ENCODE peak calls at places on chromosomes 5 and 9, in five cellular contexts. M is fibroblast of lung, J is GM06990, X is MCF 10A, A is B cell. K is an unnamed sample.

GRCh38 chr9:128840524-128840923 is 10.9 kb upstream of the SPOUT1 start:
- DNase-seq in M (no peak), J (no peak), X (no peak), A (no peak), K (no peak)

GRCh38 chr9:19994296-19994695 is 205.5 kb upstream of the SLC24A2 start:
- DNase-seq in M (peak; percentile 26), J (no peak), X (peak; percentile 68), A (no peak), K (no peak)

GRCh38 chr5:176851871-176852270 is 41.5 kb downstream of the UNC5A start:
- DNase-seq in M (no peak), J (no peak), X (no peak), A (no peak), K (no peak)

GRCh38 chr9:14813336-14814020 is 90.9 kb upstream of the CER1 start:
- DNase-seq in M (peak; percentile 21), J (no peak), X (no peak), A (no peak), K (no peak)

GRCh38 chr9:84947412-84947972 is 278.0 kb downstream of the NTRK2 start:
- DNase-seq in M (no peak), J (no peak), X (peak; percentile 91), A (no peak), K (no peak)

GRCh38 chr5:155753943-155754581 is 572.9 kb upstream of the SGCD start:
- DNase-seq in M (no peak), J (no peak), X (no peak), A (no peak), K (no peak)

GRCh38 chr9:89621676-89622075 is 16.9 kb downstream of the GADD45G start:
- DNase-seq in M (no peak), J (no peak), X (no peak), A (no peak), K (no peak)

GRCh38 chr5:132886064-132886823 is 12.8 kb downstream of the LEAP2 start:
- DNase-seq in M (no peak), J (no peak), X (no peak), A (no peak), K (no peak)

GRCh38 chr9:13410566-13411031 is 131.1 kb upstream of the MPDZ start:
- DNase-seq in M (no peak), J (no peak), X (peak; percentile 83), A (no peak), K (no peak)

GRCh38 chr9:125397736-125398135 is 136.1 kb downstream of the GAPVD1 start:
- DNase-seq in M (no peak), J (no peak), X (no peak), A (no peak), K (no peak)

GRCh38 chr9:129208191-129209091 is 30.4 kb upstream of the IER5L start:
- DNase-seq in M (no peak), J (no peak), X (peak; percentile 41), A (no peak), K (no peak)

GRCh38 chr5:96235008-96235910 is 197.8 kb downstream of the PCSK1 start:
- DNase-seq in M (peak; percentile 70), J (no peak), X (no peak), A (no peak), K (no peak)

GRCh38 chr9:37988041-37988440 is 81.0 kb downstream of the SHB start:
- DNase-seq in M (no peak), J (no peak), X (no peak), A (no peak), K (no peak)

GRCh38 chr5:80963966-80964481 is 3.9 kb downstream of the RASGRF2 start:
- DNase-seq in M (peak; percentile 69), J (no peak), X (no peak), A (no peak), K (no peak)

GRCh38 chr9:19184144-19184917 is 46.2 kb upstream of the DENND4C start:
- DNase-seq in M (peak; percentile 94), J (peak; percentile 53), X (peak; percentile 74), A (no peak), K (peak; percentile 75)

GRCh38 chr9:21778300-21778699 is 24.1 kb upstream of the MTAP start:
- DNase-seq in M (peak; percentile 56), J (no peak), X (no peak), A (no peak), K (no peak)

GRCh38 chr5:33049845-33050244 is 338.7 kb downstream of the NPR3 start:
- DNase-seq in M (peak; percentile 69), J (no peak), X (peak; percentile 94), A (no peak), K (no peak)

GRCh38 chr5:52199833-52200232 is 587.9 kb upstream of the ITGA1 start:
- DNase-seq in M (no peak), J (no peak), X (no peak), A (no peak), K (no peak)
- TF ChIP-seq CTCF in M (no peak), J (no peak), X (no peak), A (no peak), K (no peak)

GRCh38 chr9:81546498-81546897 is 142.8 kb downstream of the TLE1 start:
- DNase-seq in M (no peak), J (no peak), X (no peak), A (no peak), K (no peak)
- TF ChIP-seq CTCF in M (no peak), J (no peak), X (no peak), A (no peak), K (no peak)

GRCh38 chr5:148799737-148800527 is 26.5 kb upstream of the ADRB2 start:
- DNase-seq in M (no peak), J (no peak), X (no peak), A (no peak), K (no peak)

GRCh38 chr5:148798786-148799185 is 27.6 kb upstream of the ADRB2 start:
- DNase-seq in M (no peak), J (no peak), X (no peak), A (no peak), K (no peak)

GRCh38 chr5:148805323-148806290 is 20.8 kb upstream of the ADRB2 start:
- DNase-seq in M (no peak), J (peak; percentile 66), X (peak; percentile 57), A (no peak), K (no peak)

GRCh38 chr5:148806520-148806931 is 19.9 kb upstream of the ADRB2 start:
- DNase-seq in M (no peak), J (no peak), X (no peak), A (no peak), K (no peak)

DNA sequence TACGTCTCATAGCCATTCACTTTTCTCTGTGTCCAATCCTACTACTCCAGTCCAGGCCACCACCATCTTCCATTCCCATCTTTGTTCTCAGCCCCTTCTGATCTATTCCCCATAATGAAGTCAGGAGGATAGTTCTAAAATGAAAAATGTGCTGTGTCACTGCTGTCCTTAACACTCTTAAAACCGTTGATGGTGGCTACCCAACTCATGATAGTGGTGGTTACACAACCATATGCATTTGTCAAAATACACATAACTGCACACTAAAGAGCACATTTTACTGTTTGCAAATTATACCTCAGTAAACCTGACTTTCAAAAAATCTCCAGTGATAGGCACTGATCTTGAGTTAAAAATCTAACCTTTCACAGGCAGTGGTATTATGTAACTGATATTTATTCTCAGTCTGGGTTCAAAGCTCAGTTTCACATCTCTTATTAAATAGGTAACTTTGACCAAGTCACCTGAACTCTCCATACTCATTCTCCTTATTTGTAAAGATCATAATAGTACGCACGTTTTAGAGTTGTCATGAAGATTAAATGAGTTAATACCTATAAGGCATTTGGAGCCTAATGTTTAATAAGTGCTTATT is 24.6 kb upstream of the ADRB2 start:
- DNase-seq in M (no peak), J (no peak), X (no peak), A (no peak), K (no peak)
- TF ChIP-seq CTCF in M (no peak), J (no peak), X (no peak), A (no peak), K (no peak)

DNA sequence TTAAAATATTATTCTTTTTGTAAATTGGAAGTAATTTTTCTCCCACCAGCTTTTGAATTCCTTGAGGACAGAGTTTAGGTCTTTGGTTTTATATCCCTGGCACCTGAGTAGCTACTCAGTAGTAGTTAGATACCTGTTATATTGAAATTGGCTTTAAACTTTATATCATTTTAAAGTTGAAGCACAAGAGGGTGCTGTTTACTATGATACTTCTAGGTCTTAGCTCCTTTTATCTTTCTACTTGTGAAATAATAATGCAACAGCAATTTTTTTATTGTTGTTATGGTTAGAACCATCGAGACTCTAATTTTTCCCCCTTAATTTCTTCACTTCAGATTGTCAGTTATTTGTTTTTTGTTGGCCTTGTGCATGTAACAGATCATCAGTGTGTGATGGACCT is 46.3 kb downstream of the AP3S1 start:
- DNase-seq in M (peak; percentile 67), J (no peak), X (peak; percentile 27), A (no peak), K (no peak)
- TF ChIP-seq CTCF in M (no peak), J (no peak), X (peak; percentile 16), A (no peak), K (no peak)

K was measured in GM13977.